ENCODE peak calls at places on chromosomes 16 and 17, in eight cellular contexts. One of them, this sample, is unnamed.
A peak's percentile ranks its signal among the peaks of the same experiment; 100 is the strongest.

GRCh38 chr17:50708050-50709000 is 611 bp upstream of the ANKRD40 start:
- DNase-seq in body of pancreas: no peak
- DNase-seq in neural progenitor cell: no peak
- DNase-seq in colonic mucosa: no peak
- DNase-seq in heart right ventricle: no peak
- DNase-seq in lung: no peak
- DNase-seq in NT2/D1: no peak
- DNase-seq in GM23248: peak; percentile 45
- DNase-seq in this sample: no peak

GRCh38 chr17:40800381-40800780 is 622 bp upstream of the KRT28 start:
- DNase-seq in GM23248: no peak
- DNase-seq in neural progenitor cell: no peak
- DNase-seq in NT2/D1: no peak
- DNase-seq in colonic mucosa: no peak
- DNase-seq in body of pancreas: no peak
- DNase-seq in heart right ventricle: no peak
- DNase-seq in lung: no peak
- DNase-seq in this sample: no peak

GRCh38 chr17:47698749-47699535 is 5.0 kb downstream of the TBKBP1 start:
- DNase-seq in neural progenitor cell: peak; percentile 75
- DNase-seq in body of pancreas: peak; percentile 50
- DNase-seq in lung: peak; percentile 70
- DNase-seq in heart right ventricle: peak; percentile 71
- DNase-seq in GM23248: peak; percentile 70
- DNase-seq in colonic mucosa: peak; percentile 69
- DNase-seq in NT2/D1: no peak
- DNase-seq in this sample: peak; percentile 39

GRCh38 chr17:82232876-82233785 is 4.3 kb downstream of the SLC16A3 start:
- DNase-seq in NT2/D1: no peak
- DNase-seq in body of pancreas: no peak
- DNase-seq in GM23248: no peak
- DNase-seq in lung: no peak
- DNase-seq in neural progenitor cell: no peak
- DNase-seq in heart right ventricle: peak; percentile 17
- DNase-seq in colonic mucosa: no peak
- DNase-seq in this sample: no peak

GRCh38 chr16:46817961-46818360 is 13.0 kb downstream of the C16orf87 start:
- DNase-seq in lung: no peak
- DNase-seq in colonic mucosa: no peak
- DNase-seq in body of pancreas: no peak
- DNase-seq in NT2/D1: no peak
- DNase-seq in GM23248: peak; percentile 31
- DNase-seq in heart right ventricle: no peak
- DNase-seq in neural progenitor cell: no peak
- DNase-seq in this sample: peak; percentile 69

GRCh38 chr17:62163847-62164246 is 98.8 kb upstream of the MED13 start:
- DNase-seq in neural progenitor cell: no peak
- DNase-seq in GM23248: no peak
- DNase-seq in body of pancreas: peak; percentile 33
- DNase-seq in NT2/D1: no peak
- DNase-seq in lung: no peak
- DNase-seq in heart right ventricle: no peak
- DNase-seq in colonic mucosa: peak; percentile 93
- DNase-seq in this sample: no peak

GRCh38 chr16:84324439-84325262 is 30.0 kb downstream of the WFDC1 start:
- DNase-seq in NT2/D1: no peak
- DNase-seq in GM23248: peak; percentile 37
- DNase-seq in lung: no peak
- DNase-seq in heart right ventricle: no peak
- DNase-seq in neural progenitor cell: no peak
- DNase-seq in body of pancreas: no peak
- DNase-seq in colonic mucosa: no peak
- DNase-seq in this sample: no peak

GRCh38 chr16:10895053-10895946 is 18.3 kb downstream of the CIITA start:
- DNase-seq in NT2/D1: peak; percentile 63
- DNase-seq in heart right ventricle: peak; percentile 68
- DNase-seq in body of pancreas: no peak
- DNase-seq in lung: no peak
- DNase-seq in GM23248: peak; percentile 58
- DNase-seq in colonic mucosa: peak; percentile 47
- DNase-seq in neural progenitor cell: peak; percentile 90
- DNase-seq in this sample: peak; percentile 37

GRCh38 chr16:17276610-17277009 is 194.2 kb downstream of the XYLT1 start:
- DNase-seq in GM23248: no peak
- DNase-seq in neural progenitor cell: no peak
- DNase-seq in body of pancreas: no peak
- DNase-seq in colonic mucosa: no peak
- DNase-seq in lung: no peak
- DNase-seq in NT2/D1: no peak
- DNase-seq in heart right ventricle: no peak
- DNase-seq in this sample: no peak

GRCh38 chr16:56513972-56514371 is 5.9 kb downstream of the BBS2 start:
- DNase-seq in heart right ventricle: no peak
- DNase-seq in body of pancreas: peak; percentile 69
- DNase-seq in colonic mucosa: peak; percentile 56
- DNase-seq in neural progenitor cell: peak; percentile 19
- DNase-seq in GM23248: peak; percentile 71
- DNase-seq in NT2/D1: peak; percentile 18
- DNase-seq in lung: no peak
- DNase-seq in this sample: peak; percentile 64

GRCh38 chr16:66988197-66988788 is at the start of gene CES4A:
- DNase-seq in body of pancreas: peak; percentile 49
- DNase-seq in lung: no peak
- DNase-seq in heart right ventricle: no peak
- DNase-seq in GM23248: peak; percentile 48
- DNase-seq in neural progenitor cell: no peak
- DNase-seq in NT2/D1: no peak
- DNase-seq in colonic mucosa: no peak
- DNase-seq in this sample: peak; percentile 76

GRCh38 chr16:2029350-2029749 is 2.6 kb downstream of the NHERF2 start:
- DNase-seq in NT2/D1: no peak
- DNase-seq in GM23248: no peak
- DNase-seq in colonic mucosa: no peak
- DNase-seq in neural progenitor cell: no peak
- DNase-seq in heart right ventricle: peak; percentile 30
- DNase-seq in body of pancreas: no peak
- DNase-seq in lung: no peak
- DNase-seq in this sample: no peak

GRCh38 chr17:4566785-4567184 is 6.4 kb upstream of the GGT6 start:
- DNase-seq in body of pancreas: peak; percentile 71
- DNase-seq in lung: peak; percentile 56
- DNase-seq in GM23248: peak; percentile 72
- DNase-seq in neural progenitor cell: peak; percentile 76
- DNase-seq in NT2/D1: peak; percentile 68
- DNase-seq in colonic mucosa: peak; percentile 78
- DNase-seq in heart right ventricle: no peak
- DNase-seq in this sample: no peak

GRCh38 chr17:19331134-19331533 is 31.4 kb downstream of the B9D1 start:
- DNase-seq in GM23248: peak; percentile 95
- DNase-seq in lung: no peak
- DNase-seq in colonic mucosa: no peak
- DNase-seq in body of pancreas: no peak
- DNase-seq in neural progenitor cell: no peak
- DNase-seq in heart right ventricle: no peak
- DNase-seq in NT2/D1: no peak
- DNase-seq in this sample: no peak

GRCh38 chr17:64125937-64126336 is 4.0 kb downstream of the ERN1 start:
- DNase-seq in heart right ventricle: no peak
- DNase-seq in neural progenitor cell: no peak
- DNase-seq in colonic mucosa: no peak
- DNase-seq in lung: no peak
- DNase-seq in GM23248: peak; percentile 65
- DNase-seq in body of pancreas: no peak
- DNase-seq in NT2/D1: no peak
- DNase-seq in this sample: no peak

GRCh38 chr17:67503184-67503583 is 126.1 kb downstream of the PITPNC1 start:
- DNase-seq in colonic mucosa: no peak
- DNase-seq in NT2/D1: no peak
- DNase-seq in GM23248: peak; percentile 62
- DNase-seq in heart right ventricle: no peak
- DNase-seq in neural progenitor cell: no peak
- DNase-seq in lung: no peak
- DNase-seq in body of pancreas: peak; percentile 80
- DNase-seq in this sample: peak; percentile 17

GRCh38 chr17:49456172-49456965 is 38.7 kb upstream of the NGFR start:
- DNase-seq in lung: no peak
- DNase-seq in heart right ventricle: no peak
- DNase-seq in colonic mucosa: no peak
- DNase-seq in NT2/D1: no peak
- DNase-seq in body of pancreas: no peak
- DNase-seq in neural progenitor cell: no peak
- DNase-seq in GM23248: peak; percentile 95
- DNase-seq in this sample: peak; percentile 75

GRCh38 chr16:2782583-2783351 is 4.6 kb downstream of the PRSS33 start:
- DNase-seq in GM23248: no peak
- DNase-seq in colonic mucosa: no peak
- DNase-seq in neural progenitor cell: no peak
- DNase-seq in lung: no peak
- DNase-seq in heart right ventricle: no peak
- DNase-seq in NT2/D1: no peak
- DNase-seq in body of pancreas: no peak
- DNase-seq in this sample: no peak

GRCh38 chr17:30238387-30239088 is 3.0 kb upstream of the SLC6A4 start:
- DNase-seq in lung: no peak
- DNase-seq in neural progenitor cell: peak; percentile 60
- DNase-seq in NT2/D1: no peak
- DNase-seq in body of pancreas: no peak
- DNase-seq in heart right ventricle: no peak
- DNase-seq in colonic mucosa: no peak
- DNase-seq in GM23248: no peak
- DNase-seq in this sample: no peak

GRCh38 chr16:15434079-15434424 is 336 bp upstream of the BMERB1 start:
- DNase-seq in neural progenitor cell: no peak
- DNase-seq in heart right ventricle: no peak
- DNase-seq in GM23248: no peak
- DNase-seq in NT2/D1: no peak
- DNase-seq in body of pancreas: no peak
- DNase-seq in lung: no peak
- DNase-seq in colonic mucosa: no peak
- DNase-seq in this sample: no peak

GRCh38 chr17:22511431-22511830 is 819.1 kb downstream of the KCNJ18 start:
- DNase-seq in NT2/D1: no peak
- DNase-seq in body of pancreas: no peak
- DNase-seq in colonic mucosa: no peak
- DNase-seq in neural progenitor cell: no peak
- DNase-seq in GM23248: no peak
- DNase-seq in lung: no peak
- DNase-seq in heart right ventricle: no peak
- DNase-seq in this sample: no peak
- H3K9me3 ChIP-seq in NT2/D1: no peaks in the 10 kb centered on the region
- H3K9me3 ChIP-seq in body of pancreas: no peaks in the 10 kb centered on the region
- H3K9me3 ChIP-seq in colonic mucosa: no peaks in the 10 kb centered on the region
- H3K9me3 ChIP-seq in neural progenitor cell: peaks cover 14% of the 10 kb centered on the region
- H3K9me3 ChIP-seq in GM23248: no peaks in the 10 kb centered on the region
- H3K9me3 ChIP-seq in lung: peaks cover 25% of the 10 kb centered on the region
- H3K9me3 ChIP-seq in heart right ventricle: no peaks in the 10 kb centered on the region
- H3K9me3 ChIP-seq in this sample: no peaks in the 10 kb centered on the region

GRCh38 chr16:77675464-77676324 is 46.6 kb upstream of the NUDT7 start:
- DNase-seq in body of pancreas: peak; percentile 74
- DNase-seq in NT2/D1: peak; percentile 85
- DNase-seq in heart right ventricle: no peak
- DNase-seq in GM23248: peak; percentile 81
- DNase-seq in lung: peak; percentile 68
- DNase-seq in neural progenitor cell: peak; percentile 82
- DNase-seq in colonic mucosa: peak; percentile 75
- DNase-seq in this sample: peak; percentile 18
- H3K4me3 ChIP-seq in body of pancreas: no peak overlapping the region
- H3K4me3 ChIP-seq in NT2/D1: no peak overlapping the region
- H3K4me3 ChIP-seq in heart right ventricle: no peak overlapping the region
- H3K4me3 ChIP-seq in GM23248: peak overlapping the region; percentile 17
- H3K4me3 ChIP-seq in lung: no peak overlapping the region
- H3K4me3 ChIP-seq in neural progenitor cell: no peak overlapping the region
- H3K4me3 ChIP-seq in colonic mucosa: no peak overlapping the region
- H3K4me3 ChIP-seq in this sample: no peak overlapping the region

DNA sequence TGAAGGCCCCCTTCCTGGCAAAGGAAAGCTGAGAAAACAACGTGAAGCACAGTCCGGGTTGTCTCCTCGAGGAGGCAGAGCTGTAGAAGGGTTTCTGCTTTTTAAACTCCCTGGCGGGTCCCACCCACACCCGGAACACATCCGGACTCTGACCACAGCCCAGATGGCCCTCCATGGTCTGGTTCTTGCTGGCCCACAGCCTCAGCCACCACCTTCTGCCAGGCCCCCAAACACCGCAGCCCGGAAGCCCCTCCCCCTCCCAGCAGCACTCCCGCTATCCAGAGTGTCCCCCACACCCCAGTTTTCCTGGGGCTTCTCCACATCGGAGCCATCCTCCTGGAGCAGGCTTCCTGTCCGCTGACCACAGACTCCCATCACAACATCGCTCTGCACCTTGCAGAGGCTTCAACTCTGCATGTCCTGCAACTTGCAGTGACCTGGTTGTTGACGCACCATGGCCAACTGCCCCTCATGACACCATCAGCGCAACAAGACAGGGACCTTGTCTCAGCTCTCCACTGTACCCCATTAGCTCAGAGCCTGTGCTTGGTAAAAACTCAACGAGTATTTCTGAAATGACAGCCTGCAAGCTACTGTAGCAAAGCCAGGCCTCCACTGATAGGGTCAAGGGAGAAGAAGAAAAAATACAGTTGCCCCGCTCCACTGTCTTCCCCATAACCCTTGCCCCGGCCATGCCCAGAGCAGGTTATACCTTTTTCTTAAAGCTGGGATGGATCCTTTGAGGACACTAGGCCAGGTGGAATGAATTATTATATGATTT is 129.8 kb downstream of the C16orf78 start:
- DNase-seq in body of pancreas: no peak
- DNase-seq in NT2/D1: no peak
- DNase-seq in colonic mucosa: no peak
- DNase-seq in lung: no peak
- DNase-seq in heart right ventricle: no peak
- DNase-seq in neural progenitor cell: no peak
- DNase-seq in GM23248: no peak
- DNase-seq in this sample: no peak
- H3K36me3 ChIP-seq in body of pancreas: no peaks in the 10 kb centered on the region
- H3K36me3 ChIP-seq in NT2/D1: peaks cover 3% of the 10 kb centered on the region
- H3K36me3 ChIP-seq in colonic mucosa: no peaks in the 10 kb centered on the region
- H3K36me3 ChIP-seq in lung: no peaks in the 10 kb centered on the region
- H3K36me3 ChIP-seq in heart right ventricle: no peaks in the 10 kb centered on the region
- H3K36me3 ChIP-seq in neural progenitor cell: no peaks in the 10 kb centered on the region
- H3K36me3 ChIP-seq in GM23248: no peaks in the 10 kb centered on the region
- H3K36me3 ChIP-seq in this sample: no peaks in the 10 kb centered on the region

GRCh38 chr16:71448274-71448866 is 6.5 kb upstream of the TLE7 start:
- DNase-seq in colonic mucosa: no peak
- DNase-seq in heart right ventricle: no peak
- DNase-seq in neural progenitor cell: no peak
- DNase-seq in lung: no peak
- DNase-seq in NT2/D1: no peak
- DNase-seq in GM23248: no peak
- DNase-seq in body of pancreas: no peak
- DNase-seq in this sample: no peak
- H3K9me3 ChIP-seq in colonic mucosa: peaks cover 22% of the 10 kb centered on the region
- H3K9me3 ChIP-seq in heart right ventricle: no peaks in the 10 kb centered on the region
- H3K9me3 ChIP-seq in neural progenitor cell: peaks cover 37% of the 10 kb centered on the region
- H3K9me3 ChIP-seq in lung: peaks cover 44% of the 10 kb centered on the region
- H3K9me3 ChIP-seq in NT2/D1: peaks cover 76% of the 10 kb centered on the region
- H3K9me3 ChIP-seq in GM23248: peaks cover 23% of the 10 kb centered on the region
- H3K9me3 ChIP-seq in body of pancreas: peaks cover 71% of the 10 kb centered on the region
- H3K9me3 ChIP-seq in this sample: peaks cover 16% of the 10 kb centered on the region

This sample was measured in MG63.